ENCODE peak calls at places on chromosomes 11 and 22, in five cellular contexts. One of them, this sample, is unnamed.

GRCh38 chr11:122877732-122878131 is 4.8 kb upstream of the JHY start:
- DNase-seq in heart left ventricle: no peak
- DNase-seq in stomach: no peak
- DNase-seq in ovary: no peak
- DNase-seq in HFF-Myc: no peak
- DNase-seq in this sample: no peak

GRCh38 chr22:43270314-43270908 is 72.8 kb downstream of the SCUBE1 start:
- DNase-seq in heart left ventricle: no peak
- DNase-seq in HFF-Myc: no peak
- DNase-seq in ovary: no peak
- DNase-seq in stomach: no peak
- DNase-seq in this sample: no peak

GRCh38 chr11:22666320-22666699 is at the start of gene GAS2:
- DNase-seq in HFF-Myc: no peak
- DNase-seq in ovary: no peak
- DNase-seq in stomach: no peak
- DNase-seq in heart left ventricle: no peak
- DNase-seq in this sample: no peak

GRCh38 chr11:125224391-125225015 is 60.0 kb downstream of the PKNOX2 start:
- DNase-seq in stomach: peak; percentile 40
- DNase-seq in HFF-Myc: no peak
- DNase-seq in heart left ventricle: peak; percentile 43
- DNase-seq in ovary: peak; percentile 58
- DNase-seq in this sample: peak; percentile 73

GRCh38 chr11:34379081-34379480 is 21.3 kb upstream of the ABTB2 start:
- DNase-seq in heart left ventricle: no peak
- DNase-seq in ovary: no peak
- DNase-seq in stomach: no peak
- DNase-seq in HFF-Myc: no peak
- DNase-seq in this sample: no peak

GRCh38 chr11:75326439-75326810 is 25.0 kb downstream of the ARRB1 start:
- DNase-seq in ovary: no peak
- DNase-seq in stomach: no peak
- DNase-seq in HFF-Myc: no peak
- DNase-seq in heart left ventricle: no peak
- DNase-seq in this sample: no peak

GRCh38 chr22:28438183-28438778 is 241.4 kb downstream of the TTC28 start:
- DNase-seq in ovary: no peak
- DNase-seq in stomach: no peak
- DNase-seq in HFF-Myc: no peak
- DNase-seq in heart left ventricle: no peak
- DNase-seq in this sample: no peak

GRCh38 chr11:86558219-86558618 is 114.2 kb downstream of the ME3 start:
- DNase-seq in ovary: no peak
- DNase-seq in stomach: no peak
- DNase-seq in heart left ventricle: no peak
- DNase-seq in HFF-Myc: no peak
- DNase-seq in this sample: no peak

GRCh38 chr22:29784451-29785361 is 17.5 kb downstream of the UQCR10 start:
- DNase-seq in heart left ventricle: no peak
- DNase-seq in ovary: peak; percentile 67
- DNase-seq in HFF-Myc: no peak
- DNase-seq in stomach: peak; percentile 44
- DNase-seq in this sample: no peak

GRCh38 chr11:120043323-120043945 is 94.5 kb downstream of the TRIM29 start:
- DNase-seq in HFF-Myc: no peak
- DNase-seq in stomach: no peak
- DNase-seq in heart left ventricle: peak; percentile 2
- DNase-seq in ovary: no peak
- DNase-seq in this sample: no peak

GRCh38 chr11:120055646-120056045 is 82.3 kb downstream of the TRIM29 start:
- DNase-seq in heart left ventricle: no peak
- DNase-seq in stomach: no peak
- DNase-seq in HFF-Myc: no peak
- DNase-seq in ovary: no peak
- DNase-seq in this sample: no peak

GRCh38 chr11:22539851-22540376 is 85.7 kb downstream of the FANCF start:
- DNase-seq in stomach: no peak
- DNase-seq in HFF-Myc: peak; percentile 9
- DNase-seq in heart left ventricle: no peak
- DNase-seq in ovary: no peak
- DNase-seq in this sample: no peak

GRCh38 chr11:64580387-64580786 is 10.6 kb upstream of the SLC22A12 start:
- DNase-seq in HFF-Myc: no peak
- DNase-seq in ovary: no peak
- DNase-seq in stomach: no peak
- DNase-seq in heart left ventricle: no peak
- DNase-seq in this sample: no peak

DNA sequence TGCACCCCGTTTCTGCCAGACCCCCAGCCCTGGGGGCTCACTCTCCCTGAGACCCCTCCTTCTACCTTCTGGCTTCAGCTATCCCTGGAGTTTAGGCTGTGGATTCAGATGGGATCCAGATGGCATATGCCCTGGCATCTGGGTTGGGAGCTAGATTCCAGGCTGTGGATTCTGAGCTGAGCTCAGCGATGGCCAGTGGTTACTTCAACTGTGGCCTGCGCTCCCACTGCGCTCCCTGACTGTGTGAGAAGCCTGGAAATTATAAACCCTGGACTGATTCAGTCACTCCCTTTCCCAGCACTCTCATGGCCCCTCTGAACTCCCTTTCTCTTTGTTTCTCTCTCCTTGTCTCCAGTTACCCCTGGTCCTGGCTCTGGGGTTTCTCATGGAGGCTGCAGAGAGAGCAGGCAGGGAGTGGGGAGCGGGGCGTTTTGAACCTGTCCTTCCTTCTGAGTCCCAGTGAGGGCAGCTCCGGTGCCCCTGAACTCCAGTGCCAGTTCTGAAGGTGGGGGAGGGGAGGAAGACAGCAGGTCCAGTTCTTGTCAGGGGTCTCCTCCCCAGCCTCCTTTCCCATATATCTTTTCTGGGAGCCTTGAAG is 4.8 kb downstream of the ARHGEF17 start:
- DNase-seq in HFF-Myc: no peak
- DNase-seq in heart left ventricle: no peak
- DNase-seq in stomach: no peak
- DNase-seq in ovary: no peak
- DNase-seq in this sample: no peak
- H3K4me3 ChIP-seq in HFF-Myc: peak overlapping the region; percentile 56
- H3K4me3 ChIP-seq in heart left ventricle: peak overlapping the region; percentile 65
- H3K4me3 ChIP-seq in stomach: peak overlapping the region; percentile 78
- H3K4me3 ChIP-seq in ovary: peak overlapping the region; percentile 11
- H3K4me3 ChIP-seq in this sample: peak overlapping the region; percentile 72

DNA sequence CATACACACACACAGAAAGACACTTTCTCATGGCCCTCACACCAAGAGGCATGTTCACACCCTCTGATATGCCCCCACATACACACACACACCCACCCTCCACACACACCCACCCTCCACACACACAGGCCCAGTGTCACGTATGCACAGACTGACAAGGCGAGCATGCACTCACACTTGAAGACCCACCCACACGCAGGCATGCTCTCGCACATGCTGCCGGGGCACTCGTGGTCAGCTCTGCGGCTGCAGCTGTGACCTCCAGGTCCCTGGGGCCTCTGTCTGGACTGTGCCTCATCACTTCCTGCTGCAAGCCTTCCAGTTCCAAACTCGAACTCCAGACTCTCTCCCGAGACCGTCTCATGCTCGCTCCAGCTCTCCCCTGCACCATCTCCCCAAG is 9.6 kb downstream of the DCHS1 start:
- DNase-seq in heart left ventricle: peak; percentile 84
- DNase-seq in stomach: no peak
- DNase-seq in HFF-Myc: no peak
- DNase-seq in ovary: no peak
- DNase-seq in this sample: peak; percentile 71
- H3K4me3 ChIP-seq in heart left ventricle: peak overlapping the region; percentile 16
- H3K4me3 ChIP-seq in stomach: no peak overlapping the region
- H3K4me3 ChIP-seq in HFF-Myc: peak overlapping the region; percentile 32
- H3K4me3 ChIP-seq in ovary: no peak overlapping the region
- H3K4me3 ChIP-seq in this sample: no peak overlapping the region

DNA sequence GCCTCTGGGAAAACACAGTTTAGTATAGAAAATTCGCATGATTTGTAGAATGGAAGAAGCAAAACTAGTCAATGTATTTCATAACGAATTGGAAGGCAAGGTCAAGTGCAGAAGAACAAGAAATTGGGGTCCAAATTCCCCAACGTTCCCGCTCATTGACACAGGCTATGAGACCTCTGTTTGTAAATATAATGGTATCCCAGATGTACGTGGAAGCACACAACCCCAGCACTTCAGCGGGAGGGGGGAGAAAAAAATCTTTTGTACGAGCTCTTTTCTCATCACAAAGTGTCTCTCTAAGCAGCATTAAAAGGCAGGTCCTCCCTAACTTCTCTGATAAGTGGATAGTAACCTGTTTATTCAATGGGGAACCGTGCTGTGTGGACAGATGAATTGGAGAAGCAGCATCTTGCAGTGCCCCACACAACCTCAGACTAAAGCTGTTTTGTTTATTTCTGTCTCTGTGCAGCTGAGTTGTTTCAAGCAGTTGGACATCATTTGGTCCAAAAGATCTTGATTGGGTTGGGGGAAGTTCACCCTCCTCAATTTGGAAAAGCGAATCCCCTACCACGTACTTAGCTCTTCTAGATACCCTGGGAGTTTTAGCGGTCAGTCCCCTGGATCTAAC is 1.1 kb upstream of the GAB2 start:
- DNase-seq in HFF-Myc: no peak
- DNase-seq in heart left ventricle: no peak
- DNase-seq in stomach: no peak
- DNase-seq in ovary: no peak
- DNase-seq in this sample: no peak
- H3K4me3 ChIP-seq in HFF-Myc: peak overlapping the region; percentile 59
- H3K4me3 ChIP-seq in heart left ventricle: peak overlapping the region; percentile 72
- H3K4me3 ChIP-seq in stomach: peak overlapping the region; percentile 90
- H3K4me3 ChIP-seq in ovary: peak overlapping the region; percentile 92
- H3K4me3 ChIP-seq in this sample: peak overlapping the region; percentile 81

GRCh38 chr22:40678493-40679248 is 613 bp upstream of the MCHR1 start:
- DNase-seq in ovary: no peak
- DNase-seq in HFF-Myc: no peak
- DNase-seq in stomach: no peak
- DNase-seq in heart left ventricle: no peak
- DNase-seq in this sample: no peak

GRCh38 chr22:40679964-40680818 is 907 bp downstream of the MCHR1 start:
- DNase-seq in ovary: no peak
- DNase-seq in stomach: no peak
- DNase-seq in HFF-Myc: no peak
- DNase-seq in heart left ventricle: no peak
- DNase-seq in this sample: no peak

GRCh38 chr22:40680819-40681183 is 1.5 kb downstream of the MCHR1 start:
- DNase-seq in HFF-Myc: no peak
- DNase-seq in stomach: no peak
- DNase-seq in heart left ventricle: no peak
- DNase-seq in ovary: no peak
- DNase-seq in this sample: no peak

GRCh38 chr22:40681451-40681850 is 2.2 kb downstream of the MCHR1 start:
- DNase-seq in HFF-Myc: no peak
- DNase-seq in ovary: no peak
- DNase-seq in heart left ventricle: no peak
- DNase-seq in stomach: no peak
- DNase-seq in this sample: no peak

DNA sequence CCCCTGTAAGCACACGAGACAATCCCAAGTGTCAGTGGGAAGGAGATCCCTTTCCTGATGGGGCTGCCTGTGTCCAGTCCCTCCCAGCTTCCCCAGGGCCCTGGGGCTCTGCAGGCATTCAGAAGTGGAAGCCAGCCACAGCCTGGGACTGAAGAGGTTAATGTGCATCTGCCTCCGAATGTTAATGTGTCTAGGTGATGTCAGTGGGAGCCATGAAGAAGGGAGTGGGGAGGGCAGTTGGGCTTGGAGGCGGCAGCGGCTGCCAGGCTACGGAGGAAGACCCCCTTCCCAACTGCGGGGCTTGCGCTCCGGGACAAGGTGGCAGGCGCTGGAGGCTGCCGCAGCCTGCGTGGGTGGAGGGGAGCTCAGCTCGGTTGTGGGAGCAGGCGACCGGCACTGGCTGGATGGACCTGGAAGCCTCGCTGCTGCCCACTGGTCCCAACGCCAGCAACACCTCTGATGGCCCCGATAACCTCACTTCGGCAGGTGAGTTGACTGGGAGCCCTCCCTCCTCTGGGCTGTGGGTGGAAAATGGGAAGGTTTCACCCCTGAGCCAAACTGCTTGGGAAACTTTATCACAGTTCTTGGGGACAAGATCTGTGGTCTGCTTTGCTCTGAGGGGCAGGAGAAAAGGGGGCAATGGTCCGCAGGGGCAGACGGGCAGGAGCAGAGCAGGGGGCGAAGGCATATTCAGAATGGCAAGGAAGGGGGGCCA is at the start of gene MCHR1:
- DNase-seq in HFF-Myc: no peak
- DNase-seq in stomach: no peak
- DNase-seq in ovary: peak; percentile 39
- DNase-seq in heart left ventricle: no peak
- DNase-seq in this sample: no peak
- H3K4me3 ChIP-seq in HFF-Myc: peak within 1 kb of the TSS; percentile 11
- H3K4me3 ChIP-seq in stomach: peak within 1 kb of the TSS; percentile 28
- H3K4me3 ChIP-seq in ovary: peak within 1 kb of the TSS; percentile 35
- H3K4me3 ChIP-seq in heart left ventricle: peak within 1 kb of the TSS; percentile 29
- H3K4me3 ChIP-seq in this sample: peak within 1 kb of the TSS; percentile 10

DNA sequence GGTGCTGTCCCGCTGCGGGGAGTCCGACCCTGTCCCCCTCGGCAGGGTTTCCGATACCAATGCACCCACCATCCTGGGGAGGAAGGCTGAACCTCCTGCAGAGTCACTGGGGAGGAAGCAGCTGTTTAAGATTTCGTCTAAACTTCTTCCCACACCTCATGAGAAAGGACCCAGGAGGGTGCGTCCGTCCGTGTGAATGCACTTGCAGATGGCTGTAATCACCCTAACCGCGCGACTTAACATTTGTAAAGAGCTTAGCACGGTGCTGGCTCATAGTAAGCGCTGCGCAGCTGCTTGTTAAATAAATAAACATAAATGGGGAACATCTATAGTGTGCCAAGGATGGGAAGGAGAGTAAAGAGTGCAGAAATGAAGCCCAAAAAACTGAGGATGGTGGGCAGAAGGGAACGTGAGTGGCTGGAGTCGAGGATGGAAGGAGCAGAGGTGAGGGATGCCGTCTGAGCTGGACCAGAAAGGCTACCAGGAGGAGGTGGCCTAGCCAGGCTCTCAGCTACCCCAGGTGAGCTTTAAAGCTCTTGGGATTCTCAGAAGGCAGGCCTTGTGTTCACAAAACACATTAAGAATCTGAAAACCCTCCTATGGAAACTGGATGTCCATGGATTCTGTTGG is 4.8 kb upstream of the ANO1 start:
- DNase-seq in ovary: no peak
- DNase-seq in heart left ventricle: peak; percentile 47
- DNase-seq in HFF-Myc: no peak
- DNase-seq in stomach: no peak
- DNase-seq in this sample: no peak
- H3K4me3 ChIP-seq in ovary: no peak overlapping the region
- H3K4me3 ChIP-seq in heart left ventricle: no peak overlapping the region
- H3K4me3 ChIP-seq in HFF-Myc: no peak overlapping the region
- H3K4me3 ChIP-seq in stomach: no peak overlapping the region
- H3K4me3 ChIP-seq in this sample: no peak overlapping the region

GRCh38 chr22:36123673-36124630 is 36.6 kb downstream of the APOL3 start:
- DNase-seq in HFF-Myc: peak; percentile 89
- DNase-seq in ovary: peak; percentile 95
- DNase-seq in stomach: peak; percentile 96
- DNase-seq in heart left ventricle: peak; percentile 94
- DNase-seq in this sample: peak; percentile 97
- H3K4me3 ChIP-seq in HFF-Myc: no peak overlapping the region
- H3K4me3 ChIP-seq in ovary: peak overlapping the region; percentile 33
- H3K4me3 ChIP-seq in stomach: peak overlapping the region; percentile 21
- H3K4me3 ChIP-seq in heart left ventricle: peak overlapping the region; percentile 27
- H3K4me3 ChIP-seq in this sample: no peak overlapping the region